ENCODE peak calls at places on chromosomes 7 and 10, in nine cellular contexts. F, K, I, P, Q, T, W, E and N are unnamed samples.

GRCh38 chr7:116802784-116803183 is 59.6 kb upstream of the CAPZA2 start:
- DNase-seq in F (no peak), K (peak), I (peak), P (peak), Q (no peak), T (peak), W (peak), E (no peak), N (no peak)

GRCh38 chr10:14654821-14655382 is 119.8 kb downstream of the FAM107B start:
- DNase-seq in F (no peak), K (no peak), I (no peak), P (no peak), Q (no peak), T (no peak), W (no peak), E (no peak), N (no peak)

GRCh38 chr10:75335191-75335590 is 66.4 kb downstream of the ZNF503 start:
- DNase-seq in F (no peak), K (peak), I (no peak), P (no peak), Q (no peak), T (no peak), W (no peak), E (no peak), N (no peak)

GRCh38 chr10:37754538-37755323 is 102.7 kb downstream of the ZNF248 start:
- DNase-seq in F (no peak), K (peak), I (no peak), P (peak), Q (no peak), T (no peak), W (no peak), E (peak), N (no peak)

GRCh38 chr10:62960416-62960815 is 144.2 kb upstream of the EGR2 start:
- DNase-seq in F (no peak), K (peak), I (no peak), P (no peak), Q (no peak), T (peak), W (no peak), E (no peak), N (no peak)

GRCh38 chr7:129434846-129435318 is 650 bp downstream of the STRIP2 start:
- DNase-seq in F (no peak), K (peak), I (no peak), P (no peak), Q (no peak), T (peak), W (peak), E (no peak), N (no peak)

GRCh38 chr10:55630491-55631056 is 730.5 kb downstream of the ZWINT start:
- DNase-seq in F (no peak), K (peak), I (no peak), P (no peak), Q (no peak), T (peak), W (no peak), E (no peak), N (no peak)

GRCh38 chr7:157482517-157483120 is 145.8 kb downstream of the DNAJB6 start:
- DNase-seq in F (no peak), K (no peak), I (no peak), P (no peak), Q (no peak), T (no peak), W (peak), E (no peak), N (no peak)

GRCh38 chr7:129771201-129771927 is 159.8 kb downstream of the NRF1 start:
- DNase-seq in F (no peak), K (no peak), I (no peak), P (no peak), Q (no peak), T (no peak), W (no peak), E (no peak), N (no peak)

GRCh38 chr10:52316005-52316404 is 1.9 kb downstream of the DKK1 start:
- DNase-seq in F (no peak), K (peak), I (no peak), P (no peak), Q (no peak), T (peak), W (no peak), E (no peak), N (no peak)

GRCh38 chr10:12566161-12567115 is 217.1 kb downstream of the CAMK1D start:
- DNase-seq in F (no peak), K (peak), I (no peak), P (no peak), Q (peak), T (no peak), W (no peak), E (no peak), N (no peak)

GRCh38 chr10:20822825-20823224 is 74.3 kb downstream of the NEBL start:
- DNase-seq in F (no peak), K (no peak), I (no peak), P (no peak), Q (no peak), T (no peak), W (no peak), E (no peak), N (no peak)

GRCh38 chr10:110919349-110919931 is at the start of gene SHOC2:
- DNase-seq in F (peak), K (peak), I (peak), P (no peak), Q (peak), T (no peak), W (peak), E (peak), N (peak)

GRCh38 chr10:5665380-5666323 is 743 bp downstream of the ASB13 start:
- DNase-seq in F (no peak), K (peak), I (no peak), P (no peak), Q (no peak), T (peak), W (peak), E (no peak), N (no peak)

GRCh38 chr10:26946103-26946907 is 85.5 kb upstream of the ABI1 start:
- DNase-seq in F (no peak), K (no peak), I (peak), P (no peak), Q (no peak), T (no peak), W (no peak), E (no peak), N (no peak)

GRCh38 chr7:118158766-118159165 is 25.2 kb upstream of the LSM8 start:
- DNase-seq in F (no peak), K (no peak), I (no peak), P (no peak), Q (no peak), T (no peak), W (no peak), E (no peak), N (no peak)

GRCh38 chr7:138434458-138435093 is 25.5 kb upstream of the TRIM24 start:
- DNase-seq in F (no peak), K (no peak), I (no peak), P (no peak), Q (no peak), T (no peak), W (no peak), E (no peak), N (no peak)

GRCh38 chr7:107315821-107316220 is 147.0 kb downstream of the HBP1 start:
- DNase-seq in F (no peak), K (no peak), I (no peak), P (no peak), Q (no peak), T (no peak), W (no peak), E (no peak), N (no peak)

GRCh38 chr10:110138197-110138812 is 69.1 kb upstream of the MXI1 start:
- DNase-seq in F (no peak), K (peak), I (no peak), P (no peak), Q (no peak), T (peak), W (no peak), E (no peak), N (no peak)

GRCh38 chr7:101924171-101924570 is 106.7 kb downstream of the CUX1 start:
- DNase-seq in F (no peak), K (peak), I (no peak), P (no peak), Q (peak), T (peak), W (no peak), E (no peak), N (no peak)

GRCh38 chr7:43110790-43111362 is 1.6 kb upstream of the HECW1 start:
- DNase-seq in F (no peak), K (peak), I (no peak), P (no peak), Q (no peak), T (no peak), W (no peak), E (no peak), N (no peak)

GRCh38 chr10:5840314-5841307 is 27.4 kb upstream of the GDI2 start:
- DNase-seq in F (no peak), K (no peak), I (peak), P (no peak), Q (no peak), T (peak), W (peak), E (no peak), N (peak)

GRCh38 chr10:14327535-14327934 is 3.2 kb downstream of the FRMD4A start:
- DNase-seq in F (no peak), K (no peak), I (no peak), P (peak), Q (no peak), T (peak), W (no peak), E (no peak), N (no peak)

GRCh38 chr7:96224073-96224472 is 97.8 kb downstream of the SLC25A13 start:
- DNase-seq in F (no peak), K (no peak), I (no peak), P (no peak), Q (no peak), T (no peak), W (no peak), E (no peak), N (no peak)

GRCh38 chr7:1564603-1565022 is 5.2 kb downstream of the PSMG3 start:
- DNase-seq in F (no peak), K (peak), I (no peak), P (no peak), Q (no peak), T (no peak), W (no peak), E (no peak), N (no peak)

GRCh38 chr7:155729847-155730246 is 82.4 kb downstream of the SHH start:
- DNase-seq in F (no peak), K (peak), I (no peak), P (no peak), Q (no peak), T (no peak), W (peak), E (no peak), N (peak)

GRCh38 chr10:13450078-13450477 is 78.7 kb downstream of the BEND7 start:
- DNase-seq in F (no peak), K (peak), I (no peak), P (no peak), Q (no peak), T (no peak), W (no peak), E (no peak), N (no peak)

GRCh38 chr10:14478201-14478600 is 147.5 kb upstream of the FRMD4A start:
- DNase-seq in F (no peak), K (no peak), I (no peak), P (no peak), Q (no peak), T (no peak), W (peak), E (no peak), N (no peak)

GRCh38 chr7:79666472-79666871 is 213.0 kb upstream of the MAGI2 start:
- DNase-seq in F (no peak), K (no peak), I (no peak), P (no peak), Q (no peak), T (no peak), W (no peak), E (no peak), N (no peak)

GRCh38 chr10:82908751-82909150 is 1033.8 kb downstream of the NRG3 start:
- DNase-seq in F (no peak), K (no peak), I (no peak), P (no peak), Q (no peak), T (no peak), W (no peak), E (no peak), N (no peak)

GRCh38 chr7:47586925-47587324 is 5.0 kb upstream of the TNS3 start:
- DNase-seq in F (no peak), K (no peak), I (no peak), P (no peak), Q (no peak), T (no peak), W (no peak), E (no peak), N (no peak)

GRCh38 chr10:1287493-1288480 is 231.6 kb downstream of the WDR37 start:
- DNase-seq in F (no peak), K (no peak), I (no peak), P (no peak), Q (no peak), T (no peak), W (no peak), E (no peak), N (no peak)

GRCh38 chr7:103609778-103610177 is 163.8 kb upstream of the SLC26A5 start:
- DNase-seq in F (no peak), K (no peak), I (no peak), P (no peak), Q (no peak), T (no peak), W (no peak), E (no peak), N (no peak)

GRCh38 chr7:21572914-21573313 is 30.1 kb downstream of the DNAH11 start:
- DNase-seq in F (no peak), K (no peak), I (no peak), P (no peak), Q (no peak), T (no peak), W (no peak), E (no peak), N (no peak)

GRCh38 chr10:80454526-80455460 is 683 bp downstream of the TSPAN14 start:
- DNase-seq in F (no peak), K (peak), I (no peak), P (no peak), Q (peak), T (peak), W (peak), E (peak), N (no peak)

GRCh38 chr7:152574892-152575511 is 100.9 kb downstream of the XRCC2 start:
- DNase-seq in F (no peak), K (no peak), I (no peak), P (no peak), Q (no peak), T (no peak), W (no peak), E (no peak), N (no peak)

GRCh38 chr10:96125142-96125515 is 5.0 kb upstream of the ZNF518A start:
- DNase-seq in F (no peak), K (no peak), I (no peak), P (no peak), Q (no peak), T (peak), W (no peak), E (no peak), N (no peak)
- H3K27ac ChIP-seq in F (no peak), K (no peak), I (no peak), P (no peak), Q (no peak), T (no peak), W (no peak), E (no peak), N (no peak)

GRCh38 chr10:29586509-29586908 is 48.3 kb downstream of the SVIL start:
- DNase-seq in F (no peak), K (no peak), I (no peak), P (no peak), Q (no peak), T (no peak), W (no peak), E (no peak), N (no peak)
- H3K27ac ChIP-seq in F (no peak), K (no peak), I (no peak), P (peak), Q (peak), T (no peak), W (no peak), E (no peak), N (no peak)

DNA sequence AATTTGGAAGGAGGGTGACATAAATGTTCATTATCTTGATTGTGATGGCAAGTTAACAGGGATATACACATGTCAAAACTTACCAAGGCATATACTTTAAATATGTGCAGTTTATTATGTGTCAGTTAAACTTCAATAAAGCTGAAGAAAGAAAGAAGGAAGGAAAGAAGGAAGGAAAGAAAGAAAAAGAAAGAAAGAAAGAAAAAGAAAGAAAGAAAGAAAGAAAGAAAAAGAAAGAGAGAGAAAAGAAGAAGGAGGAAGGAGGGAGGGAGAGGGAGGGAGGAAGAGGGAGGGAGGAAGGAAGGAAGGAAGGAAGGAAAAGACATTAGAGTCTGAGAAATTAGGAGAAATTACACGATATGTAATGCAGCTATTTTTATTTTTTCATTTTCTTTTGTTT is 15.9 kb upstream of the GSTK1 start:
- DNase-seq in F (no peak), K (no peak), I (no peak), P (no peak), Q (no peak), T (no peak), W (no peak), E (no peak), N (no peak)
- H3K27ac ChIP-seq in F (no peak), K (no peak), I (no peak), P (no peak), Q (no peak), T (no peak), W (no peak), E (no peak), N (no peak)

GRCh38 chr7:14095233-14095950 is 105.9 kb upstream of the ETV1 start:
- DNase-seq in F (no peak), K (peak), I (no peak), P (no peak), Q (no peak), T (no peak), W (no peak), E (no peak), N (no peak)

GRCh38 chr7:14096159-14096558 is 106.7 kb upstream of the ETV1 start:
- DNase-seq in F (no peak), K (no peak), I (no peak), P (no peak), Q (no peak), T (no peak), W (no peak), E (no peak), N (no peak)

DNA sequence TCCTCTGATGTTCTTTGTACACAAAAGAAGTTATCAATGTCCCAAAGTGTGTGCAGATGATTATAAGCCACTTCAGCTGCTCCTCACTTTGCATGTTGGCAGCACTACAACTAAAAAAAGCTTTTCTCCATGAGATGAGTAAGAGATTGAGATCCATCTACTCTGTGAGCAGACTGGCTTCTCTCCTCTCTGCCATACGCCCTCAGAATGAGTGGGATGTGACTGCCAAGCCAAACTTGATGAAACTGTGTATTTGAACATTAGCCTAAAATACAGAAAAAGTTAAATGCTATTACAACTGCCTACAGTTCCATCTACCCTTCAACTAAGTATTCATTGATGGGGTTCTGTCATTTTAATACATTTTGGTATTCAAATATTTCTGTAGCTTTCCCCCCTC is 102.9 kb upstream of the ETV1 start:
- DNase-seq in F (no peak), K (peak), I (peak), P (no peak), Q (no peak), T (no peak), W (no peak), E (no peak), N (no peak)
- H3K27ac ChIP-seq in F (no peak), K (no peak), I (no peak), P (no peak), Q (no peak), T (no peak), W (no peak), E (no peak), N (no peak)

DNA sequence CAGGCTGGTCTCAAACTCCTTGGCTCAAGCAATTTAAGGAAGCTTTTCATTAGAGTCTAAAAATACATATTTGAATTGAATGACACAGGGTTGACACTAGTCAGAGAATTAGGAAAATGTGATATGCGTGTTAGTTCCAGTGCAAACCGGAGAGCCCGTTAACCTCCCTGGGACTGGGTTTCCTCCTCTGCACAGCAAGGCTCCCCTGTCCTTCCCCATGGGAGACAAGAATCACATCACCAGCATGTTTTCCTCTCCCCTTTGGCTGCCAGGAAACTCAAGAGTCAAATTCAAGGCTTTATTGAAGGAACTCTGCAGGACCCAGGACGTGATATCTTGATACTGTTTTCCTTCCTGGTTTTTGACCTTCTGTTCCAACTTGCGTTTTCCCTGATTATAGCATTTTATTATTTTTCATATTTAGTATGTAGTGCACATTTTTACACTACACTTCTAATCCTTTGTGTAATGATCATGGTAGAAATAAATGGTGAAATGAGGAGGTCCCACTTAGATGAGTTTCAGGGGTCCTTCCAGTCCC is 24.9 kb downstream of the GSTO2 start:
- DNase-seq in F (no peak), K (no peak), I (no peak), P (no peak), Q (no peak), T (no peak), W (no peak), E (no peak), N (no peak)
- H3K27ac ChIP-seq in F (no peak), K (no peak), I (no peak), P (no peak), Q (no peak), T (no peak), W (no peak), E (no peak), N (no peak)

DNA sequence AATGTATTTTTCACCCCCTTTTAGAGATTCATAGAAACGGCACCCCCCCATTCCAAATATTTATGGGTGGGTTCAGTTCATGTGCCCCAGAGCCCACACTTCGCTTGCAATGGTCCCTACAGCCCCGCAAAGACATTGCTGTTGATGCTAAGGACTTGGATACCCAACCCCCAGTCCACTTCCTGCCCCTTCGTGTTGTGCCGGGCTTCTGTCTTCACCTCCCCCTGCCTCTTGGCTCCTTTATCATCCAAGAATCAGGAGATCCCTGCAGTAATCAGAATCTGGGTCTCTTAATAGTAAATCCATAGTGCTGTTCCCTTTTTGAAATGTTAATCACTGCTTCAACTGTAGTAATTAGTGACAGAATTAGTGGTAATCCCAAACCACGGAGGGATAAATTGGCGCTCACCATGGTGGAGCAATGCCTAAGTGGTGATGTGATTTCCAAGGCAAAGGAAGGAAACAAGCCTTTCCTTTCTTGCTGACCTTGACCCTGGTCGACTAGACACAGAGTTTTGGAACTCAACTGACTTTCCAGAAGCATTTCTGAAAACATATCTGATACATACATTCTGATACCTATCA is 67.7 kb downstream of the HK1 start:
- DNase-seq in F (no peak), K (no peak), I (no peak), P (no peak), Q (no peak), T (peak), W (no peak), E (no peak), N (no peak)
- H3K27ac ChIP-seq in F (peak), K (no peak), I (no peak), P (no peak), Q (no peak), T (no peak), W (no peak), E (peak), N (no peak)

DNA sequence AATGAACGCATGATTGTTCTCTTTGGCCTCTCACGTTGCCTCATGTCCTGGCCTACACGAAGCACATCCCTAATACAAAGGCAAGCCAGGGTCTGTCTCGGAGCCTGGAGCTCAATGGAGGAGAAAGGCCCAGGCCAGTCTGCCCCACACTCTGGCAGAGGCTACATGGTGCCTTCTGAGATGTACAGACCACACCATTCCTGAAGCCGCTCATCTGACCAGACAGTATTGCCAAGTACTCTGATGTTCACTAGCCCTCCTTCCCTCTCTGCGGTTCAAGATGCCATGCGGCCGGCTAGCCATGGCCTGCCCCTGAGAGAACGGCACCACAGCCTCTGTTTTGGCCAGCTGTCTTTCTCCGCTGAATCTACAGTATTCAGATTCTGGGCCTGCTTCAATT is 5.9 kb downstream of the BNIP3 start:
- DNase-seq in F (no peak), K (no peak), I (no peak), P (no peak), Q (no peak), T (no peak), W (no peak), E (no peak), N (no peak)
- H3K27ac ChIP-seq in F (no peak), K (no peak), I (no peak), P (no peak), Q (no peak), T (no peak), W (peak), E (no peak), N (no peak)